ENCODE peak calls at places on chromosome 2, in nine cellular contexts. E is esophagus squamous epithelium, U is right atrium auricular region, T is SJSA1, Y is fibroblast of lung, O is neuronal stem cell, N is right lobe of liver, W is lower lobe of right lung, V is upper lobe of right lung. G is an unnamed sample.

GRCh38 chr2:114543106-114543806 is 100.8 kb downstream of the DPP10 start:
- DNase-seq in E (no peak), U (peak; percentile 75), T (no peak), Y (peak; percentile 1), O (no peak), N (no peak), W (no peak), V (no peak), G (peak; percentile 39)

GRCh38 chr2:86764661-86765307 is 25.9 kb downstream of the CD8A start:
- DNase-seq in E (no peak), U (no peak), T (peak; percentile 16), Y (peak; percentile 62), O (peak; percentile 26), N (no peak), W (no peak), V (no peak), G (no peak)

GRCh38 chr2:157592983-157593382 is 35.7 kb downstream of the ACVR1C start:
- DNase-seq in E (no peak), U (no peak), T (no peak), Y (peak; percentile 17), O (no peak), N (no peak), W (no peak), V (no peak), G (no peak)

GRCh38 chr2:71154798-71155197 is 24.4 kb downstream of the MPHOSPH10 start:
- DNase-seq in E (no peak), U (no peak), T (no peak), Y (no peak), O (no peak), N (no peak), W (no peak), V (no peak), G (peak; percentile 12)

GRCh38 chr2:236238756-236239155 is 25.4 kb downstream of the ASB18 start:
- DNase-seq in E (no peak), U (no peak), T (no peak), Y (no peak), O (no peak), N (no peak), W (no peak), V (no peak), G (no peak)

GRCh38 chr2:222968550-222969155 is 83.3 kb upstream of the KCNE4 start:
- DNase-seq in E (no peak), U (no peak), T (no peak), Y (no peak), O (no peak), N (no peak), W (no peak), V (no peak), G (no peak)

GRCh38 chr2:176269319-176270099 is at the start of gene MTX2:
- DNase-seq in E (no peak), U (no peak), T (peak; percentile 85), Y (peak; percentile 62), O (peak; percentile 69), N (peak; percentile 76), W (peak; percentile 85), V (peak; percentile 92), G (peak; percentile 83)

GRCh38 chr2:241114836-241115235 is 12.7 kb upstream of the MTERF4 start:
- DNase-seq in E (no peak), U (no peak), T (no peak), Y (no peak), O (no peak), N (peak; percentile 13), W (no peak), V (no peak), G (no peak)

GRCh38 chr2:137968477-137969417 is 4.5 kb downstream of the HNMT start:
- DNase-seq in E (no peak), U (no peak), T (no peak), Y (no peak), O (no peak), N (no peak), W (no peak), V (no peak), G (no peak)

GRCh38 chr2:230011617-230012016 is 57.1 kb downstream of the SLC16A14 start:
- DNase-seq in E (no peak), U (no peak), T (peak; percentile 55), Y (peak; percentile 59), O (no peak), N (no peak), W (no peak), V (no peak), G (no peak)

GRCh38 chr2:122186761-122187222 is 431.3 kb downstream of the TSN start:
- DNase-seq in E (no peak), U (no peak), T (no peak), Y (no peak), O (no peak), N (no peak), W (no peak), V (no peak), G (no peak)

GRCh38 chr2:227389231-227389630 is 1.5 kb upstream of the SCYGR1 start:
- DNase-seq in E (no peak), U (no peak), T (no peak), Y (no peak), O (no peak), N (no peak), W (no peak), V (no peak), G (no peak)
- H3K4me1 ChIP-seq in E (peaks cover 26% of the 10 kb centered on the region), U (no peaks in the 10 kb centered on the region), T (peaks cover 22% of the 10 kb centered on the region), Y (peaks cover 2% of the 10 kb centered on the region), O (no peaks in the 10 kb centered on the region), N (no peaks in the 10 kb centered on the region), W (no peaks in the 10 kb centered on the region), V (no peaks in the 10 kb centered on the region), G (no peaks in the 10 kb centered on the region)

GRCh38 chr2:191627518-191627917 is 50.4 kb upstream of the NABP1 start:
- DNase-seq in E (no peak), U (no peak), T (no peak), Y (no peak), O (no peak), N (no peak), W (no peak), V (no peak), G (no peak)
- H3K4me1 ChIP-seq in E (peaks cover 49% of the 10 kb centered on the region), U (no peaks in the 10 kb centered on the region), T (peaks cover 61% of the 10 kb centered on the region), Y (peaks cover 19% of the 10 kb centered on the region), O (no peaks in the 10 kb centered on the region), N (no peaks in the 10 kb centered on the region), W (peaks cover 6% of the 10 kb centered on the region), V (peaks cover 4% of the 10 kb centered on the region), G (no peaks in the 10 kb centered on the region)

GRCh38 chr2:127040169-127040568 is 66.8 kb downstream of the BIN1 start:
- DNase-seq in E (no peak), U (no peak), T (no peak), Y (no peak), O (no peak), N (no peak), W (no peak), V (no peak), G (no peak)
- H3K4me1 ChIP-seq in E (no peaks in the 10 kb centered on the region), U (no peaks in the 10 kb centered on the region), T (no peaks in the 10 kb centered on the region), Y (no peaks in the 10 kb centered on the region), O (no peaks in the 10 kb centered on the region), N (no peaks in the 10 kb centered on the region), W (no peaks in the 10 kb centered on the region), V (no peaks in the 10 kb centered on the region), G (no peaks in the 10 kb centered on the region)

GRCh38 chr2:101986386-101986785 is 5.4 kb upstream of the IL1R2 start:
- DNase-seq in E (no peak), U (no peak), T (no peak), Y (no peak), O (no peak), N (no peak), W (no peak), V (no peak), G (no peak)

GRCh38 chr2:101986804-101987740 is 4.7 kb upstream of the IL1R2 start:
- DNase-seq in E (no peak), U (no peak), T (no peak), Y (no peak), O (no peak), N (no peak), W (no peak), V (no peak), G (peak; percentile 81)

GRCh38 chr2:101989740-101990460 is 1.9 kb upstream of the IL1R2 start:
- DNase-seq in E (no peak), U (no peak), T (no peak), Y (no peak), O (no peak), N (no peak), W (no peak), V (no peak), G (no peak)

GRCh38 chr2:101987832-101988231 is 3.9 kb upstream of the IL1R2 start:
- DNase-seq in E (no peak), U (no peak), T (no peak), Y (no peak), O (no peak), N (no peak), W (no peak), V (no peak), G (no peak)

DNA sequence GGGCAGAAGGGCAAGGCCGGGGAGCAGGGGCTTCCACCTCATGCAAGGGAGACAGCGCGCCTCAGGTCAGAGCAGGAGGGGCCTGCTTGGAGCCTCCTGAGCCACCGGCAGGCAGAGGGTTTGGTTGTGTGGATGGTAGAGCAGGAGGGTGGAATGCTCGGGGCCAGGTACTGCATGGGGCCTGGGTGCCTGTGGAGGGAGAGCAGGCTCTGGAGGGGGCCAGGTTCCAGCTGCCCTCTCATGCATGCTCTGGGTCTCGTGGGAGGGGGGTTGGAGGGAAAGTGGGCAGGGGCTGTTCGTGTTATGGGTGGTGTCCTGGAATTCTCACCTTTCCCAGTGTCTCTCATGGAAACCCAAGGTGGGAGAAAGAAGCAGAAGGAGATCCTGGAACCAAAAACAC is 3.2 kb upstream of the IL1R2 start:
- DNase-seq in E (no peak), U (no peak), T (no peak), Y (no peak), O (no peak), N (no peak), W (no peak), V (no peak), G (no peak)
- H3K4me1 ChIP-seq in E (peaks cover 75% of the 10 kb centered on the region), U (peaks cover 2% of the 10 kb centered on the region), T (peaks cover 1% of the 10 kb centered on the region), Y (no peaks in the 10 kb centered on the region), O (no peaks in the 10 kb centered on the region), N (no peaks in the 10 kb centered on the region), W (no peaks in the 10 kb centered on the region), V (no peaks in the 10 kb centered on the region), G (peaks cover 60% of the 10 kb centered on the region)

GRCh38 chr2:224645722-224646121 is 60.6 kb upstream of the CUL3 start:
- DNase-seq in E (no peak), U (no peak), T (no peak), Y (no peak), O (no peak), N (no peak), W (no peak), V (no peak), G (peak; percentile 57)
- H3K4me1 ChIP-seq in E (no peaks in the 10 kb centered on the region), U (no peaks in the 10 kb centered on the region), T (no peaks in the 10 kb centered on the region), Y (no peaks in the 10 kb centered on the region), O (no peaks in the 10 kb centered on the region), N (no peaks in the 10 kb centered on the region), W (no peaks in the 10 kb centered on the region), V (no peaks in the 10 kb centered on the region), G (no peaks in the 10 kb centered on the region)